ENCODE peak calls at places on chromosomes 16 and 17, in five cellular contexts. V is HepG2, D is WTC11, W is H1, P is GM12878. A is an unnamed sample.

GRCh38 chr17:8662076-8662831 is 31.7 kb upstream of the MYH10 start:
- DNase-seq in V (no peak), W (no peak), D (no peak), P (no peak), A (no peak)

GRCh38 chr16:31130899-31131298 is 4.6 kb downstream of the PRSS8 start:
- DNase-seq in V (no peak), D (peak; percentile 74), W (no peak), P (no peak), A (no peak)

GRCh38 chr17:19646788-19647696 is 1.5 kb upstream of the ALDH3A2 start:
- DNase-seq in W (no peak), D (no peak), P (no peak), V (peak; percentile 69), A (no peak)

GRCh38 chr16:75456971-75457370 is 7.5 kb downstream of the TMEM170A start:
- DNase-seq in V (no peak), P (no peak), W (no peak), D (no peak), A (no peak)

GRCh38 chr16:1788708-1789100 is 4.8 kb downstream of the IGFALS start:
- DNase-seq in P (no peak), W (no peak), V (no peak), D (no peak), A (no peak)

GRCh38 chr17:55233840-55234239 is 30.9 kb upstream of the HLF start:
- DNase-seq in D (no peak), V (no peak), W (no peak), P (no peak), A (no peak)

GRCh38 chr17:835263-835662 is 53.1 kb downstream of the MRM3 start:
- DNase-seq in W (peak; percentile 23), P (no peak), V (peak; percentile 47), D (no peak), A (no peak)

GRCh38 chr16:80931985-80932720 is 74.5 kb downstream of the CMC2 start:
- DNase-seq in V (peak; percentile 23), P (no peak), W (peak; percentile 33), D (peak; percentile 65), A (no peak)

GRCh38 chr16:3045758-3046505 is 429 bp upstream of the MMP25 start:
- DNase-seq in P (no peak), V (no peak), D (peak; percentile 65), W (no peak), A (no peak)

GRCh38 chr17:28985950-28986713 is 19.7 kb downstream of the SEZ6 start:
- DNase-seq in D (peak; percentile 70), V (no peak), P (no peak), W (peak; percentile 31), A (no peak)

GRCh38 chr16:89049484-89050118 is 44.1 kb upstream of the ACSF3 start:
- DNase-seq in V (no peak), P (no peak), D (no peak), W (no peak), A (no peak)

GRCh38 chr16:1560153-1560552 is 26.7 kb downstream of the TMEM204 start:
- DNase-seq in V (no peak), W (no peak), D (no peak), P (no peak), A (no peak)

GRCh38 chr16:4244254-4244812 is 2.5 kb upstream of the SRL start:
- DNase-seq in P (no peak), D (no peak), W (no peak), V (no peak), A (no peak)

GRCh38 chr17:55818026-55818425 is 67.2 kb downstream of the PCTP start:
- DNase-seq in V (no peak), W (no peak), P (no peak), D (no peak), A (no peak)

GRCh38 chr17:76889323-76889722 is 21.1 kb downstream of the MGAT5B start:
- DNase-seq in D (no peak), V (no peak), P (no peak), W (no peak), A (no peak)

GRCh38 chr16:2858245-2859025 is 465 bp upstream of the PRSS22 start:
- DNase-seq in D (peak; percentile 50), W (no peak), P (no peak), V (no peak), A (no peak)

GRCh38 chr17:42055496-42055895 is 5.1 kb upstream of the C17orf113 start:
- DNase-seq in V (no peak), W (no peak), D (no peak), P (no peak), A (peak; percentile 25)

GRCh38 chr17:40726919-40727318 is 23.4 kb upstream of the KRT24 start:
- DNase-seq in V (peak; percentile 35), P (no peak), W (no peak), D (no peak), A (no peak)

GRCh38 chr17:33169580-33170285 is 123.4 kb downstream of the ASIC2 start:
- DNase-seq in V (no peak), W (no peak), D (no peak), P (no peak), A (no peak)

GRCh38 chr16:80993293-80993691 is 13.4 kb downstream of the CMC2 start:
- DNase-seq in P (no peak), V (peak; percentile 87), W (no peak), D (no peak), A (peak; percentile 87)

GRCh38 chr17:28582513-28582912 is 5.8 kb upstream of the ALDOC start:
- DNase-seq in P (no peak), W (no peak), D (no peak), V (no peak), A (no peak)

GRCh38 chr16:23156110-23156509 is 6.9 kb upstream of the USP31 start:
- DNase-seq in P (no peak), W (no peak), V (no peak), D (no peak), A (no peak)

GRCh38 chr16:86257546-86257945 is 252.8 kb upstream of the FOXF1 start:
- DNase-seq in D (no peak), W (no peak), V (no peak), P (no peak), A (no peak)

DNA sequence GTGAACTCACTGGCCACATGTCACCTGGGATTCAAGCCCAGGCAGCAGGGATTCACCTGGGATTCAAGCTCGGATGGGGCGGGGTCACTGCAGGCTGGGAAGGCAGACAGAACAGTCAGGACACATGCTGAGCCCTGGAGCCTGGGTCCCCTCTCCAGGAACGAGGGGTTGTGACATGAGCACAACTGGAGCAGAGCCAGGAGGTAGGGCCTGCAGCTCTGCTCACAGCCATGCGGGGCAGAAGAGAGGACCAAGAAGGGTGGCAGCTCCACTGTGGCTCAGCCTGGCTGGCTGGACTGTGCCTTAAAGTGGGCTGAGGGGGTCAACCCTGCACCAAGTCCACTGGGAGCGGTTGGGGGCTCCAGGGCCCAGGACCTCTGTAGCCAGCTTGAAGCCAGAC is 150.1 kb downstream of the RAB11FIP4 start:
- DNase-seq in V (peak; percentile 56), P (no peak), D (peak; percentile 32), W (no peak), A (peak; percentile 43)
- TF ChIP-seq ATF2 in V (no peak), P (no peak), D (no peak), W (no peak), A (no peak)

GRCh38 chr17:17205368-17206148 is 575 bp downstream of the PLD6 start:
- DNase-seq in D (peak; percentile 69), P (peak; percentile 23), V (peak; percentile 42), W (no peak), A (peak; percentile 65)
- TF ChIP-seq ATF2 in D (no peak), P (no peak), V (peak; percentile 28), W (no peak), A (no peak)

GRCh38 chr17:81094744-81095607 is 60.0 kb downstream of the BAIAP2 start:
- DNase-seq in D (peak; percentile 75), V (peak; percentile 90), W (peak; percentile 73), P (peak; percentile 21), A (peak; percentile 77)

GRCh38 chr17:81092518-81093095 is 57.7 kb downstream of the BAIAP2 start:
- DNase-seq in V (no peak), P (no peak), D (no peak), W (no peak), A (peak; percentile 42)

GRCh38 chr17:81093576-81094223 is 58.7 kb downstream of the BAIAP2 start:
- DNase-seq in D (no peak), W (no peak), V (no peak), P (no peak), A (no peak)

GRCh38 chr17:81095608-81095888 is 60.6 kb downstream of the BAIAP2 start:
- DNase-seq in P (no peak), V (no peak), W (no peak), D (no peak), A (no peak)

GRCh38 chr17:81094224-81094743 is 59.3 kb downstream of the BAIAP2 start:
- DNase-seq in V (no peak), W (no peak), D (no peak), P (no peak), A (no peak)
- TF ChIP-seq ATF2 in V (no peak), W (no peak), D (no peak), P (no peak), A (no peak)

GRCh38 chr17:72602517-72603345 is 481.9 kb downstream of the SOX9 start:
- DNase-seq in V (no peak), D (peak; percentile 48), P (no peak), W (peak; percentile 38), A (no peak)
- TF ChIP-seq ATF2 in V (no peak), D (no peak), P (no peak), W (no peak), A (no peak)

GRCh38 chr16:12439443-12440232 is 364.0 kb downstream of the CPPED1 start:
- DNase-seq in P (no peak), V (no peak), D (no peak), W (no peak), A (no peak)
- TF ChIP-seq ATF2 in P (no peak), V (no peak), D (no peak), W (no peak), A (no peak)

GRCh38 chr17:66493283-66494019 is 191.0 kb downstream of the PRKCA start:
- DNase-seq in V (no peak), W (no peak), P (no peak), D (no peak), A (no peak)
- TF ChIP-seq ATF2 in V (no peak), W (no peak), P (no peak), D (no peak), A (no peak)

DNA sequence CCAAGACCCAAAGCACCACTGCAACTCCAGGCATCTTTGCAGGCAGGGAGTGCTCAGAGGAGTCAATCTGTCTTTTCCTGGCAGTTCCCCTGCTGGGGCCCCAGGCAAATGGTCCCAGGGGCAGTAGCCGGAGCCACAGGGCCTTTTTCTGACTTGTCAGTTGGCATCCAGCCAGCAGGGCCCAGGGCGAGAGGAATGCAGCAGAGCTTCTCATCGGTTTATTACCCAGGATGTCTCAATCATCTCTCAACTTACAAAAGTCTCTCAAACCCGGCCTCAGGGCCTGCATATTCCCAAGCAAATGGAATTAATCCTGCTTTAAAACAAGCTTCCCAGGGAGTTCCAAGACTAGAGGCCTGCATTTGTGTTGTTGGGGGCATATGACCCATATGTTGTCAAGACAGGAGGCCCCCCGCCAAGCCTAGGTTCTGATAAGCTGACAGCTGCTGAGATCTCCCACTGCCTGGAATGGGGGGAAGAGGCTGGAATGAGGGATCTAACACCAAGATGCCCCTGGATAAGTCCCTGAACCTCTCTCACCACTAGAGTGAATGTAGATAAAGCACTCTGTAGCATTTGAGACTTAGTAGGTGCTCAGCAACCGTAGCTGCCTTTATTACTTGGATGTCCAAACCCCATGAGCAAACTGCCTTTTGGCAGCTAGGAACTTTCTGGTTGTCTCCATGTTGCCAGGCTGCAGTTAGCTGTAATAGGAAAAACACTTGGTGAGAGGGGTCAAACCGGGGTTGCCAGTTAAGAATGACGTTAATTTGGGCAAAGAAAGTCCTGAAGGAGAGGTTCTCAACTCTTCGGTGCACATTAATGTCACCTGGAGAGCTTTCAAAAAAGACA is 4.6 kb upstream of the RASL10B start:
- DNase-seq in D (no peak), W (no peak), P (no peak), V (peak; percentile 66), A (no peak)
- TF ChIP-seq ATF2 in D (no peak), W (no peak), P (no peak), V (no peak), A (no peak)

A was measured in K562.